ENCODE peak calls at places on chromosomes 7 and 10, in five cellular contexts. I, X, L, U and F are unnamed samples.

GRCh38 chr10:19168584-19168983 is 120.0 kb downstream of the MALRD1 start:
- DNase-seq in L (no peak), U (peak), X (peak), I (peak), F (peak)

GRCh38 chr10:101001225-101002035 is 1.8 kb downstream of the LZTS2 start:
- DNase-seq in U (no peak), I (no peak), X (no peak), L (no peak), F (no peak)

GRCh38 chr10:110859947-110860376 is 11.8 kb upstream of the PDCD4 start:
- DNase-seq in L (no peak), U (no peak), X (no peak), I (no peak), F (no peak)

GRCh38 chr7:93108003-93108402 is 9.8 kb downstream of the SAMD9 start:
- DNase-seq in U (no peak), X (no peak), I (no peak), L (no peak), F (no peak)

GRCh38 chr10:63064706-63065105 is 68.4 kb upstream of the NRBF2 start:
- DNase-seq in L (no peak), I (no peak), X (no peak), U (no peak), F (no peak)

GRCh38 chr10:8588135-8588534 is 533.6 kb downstream of the GATA3 start:
- DNase-seq in I (peak), U (no peak), L (no peak), X (no peak), F (no peak)

GRCh38 chr10:31940839-31941653 is 12.4 kb upstream of the ARHGAP12 start:
- DNase-seq in L (no peak), I (no peak), U (peak), X (no peak), F (no peak)

GRCh38 chr7:44325181-44325671 is at the start of gene CAMK2B:
- DNase-seq in L (no peak), X (no peak), U (no peak), I (peak), F (no peak)

GRCh38 chr10:44913312-44914079 is 2.4 kb downstream of the TMEM72 start:
- DNase-seq in X (no peak), I (no peak), U (no peak), L (no peak), F (no peak)

GRCh38 chr10:112286837-112287818 is 3.9 kb downstream of the TECTB start:
- DNase-seq in L (no peak), X (no peak), U (peak), I (no peak), F (no peak)

GRCh38 chr10:22681301-22681700 is 33.1 kb downstream of the PIP4K2A start:
- DNase-seq in X (no peak), U (no peak), I (no peak), L (no peak), F (no peak)

GRCh38 chr10:22677333-22677732 is 37.0 kb downstream of the PIP4K2A start:
- DNase-seq in L (no peak), I (no peak), X (no peak), U (no peak), F (no peak)

GRCh38 chr10:22681783-22682183 is 32.6 kb downstream of the PIP4K2A start:
- DNase-seq in X (no peak), U (peak), I (no peak), L (no peak), F (no peak)

GRCh38 chr10:22682237-22683192 is 31.9 kb downstream of the PIP4K2A start:
- DNase-seq in U (peak), L (peak), I (no peak), X (no peak), F (no peak)

GRCh38 chr10:22679608-22680007 is 34.8 kb downstream of the PIP4K2A start:
- DNase-seq in X (no peak), I (no peak), L (no peak), U (no peak), F (no peak)
- TF ChIP-seq SUZ12 in X (no peak), I (no peak), L (no peak), U (no peak), F (no peak)

GRCh38 chr10:130899856-130900255 is 411.7 kb downstream of the TCERG1L start:
- DNase-seq in U (no peak), L (no peak), X (no peak), I (no peak), F (no peak)

GRCh38 chr10:130898381-130898780 is 413.1 kb downstream of the TCERG1L start:
- DNase-seq in L (no peak), U (no peak), X (no peak), I (no peak), F (no peak)

GRCh38 chr10:130895172-130895571 is 416.3 kb downstream of the TCERG1L start:
- DNase-seq in U (no peak), L (no peak), I (no peak), X (no peak), F (no peak)

GRCh38 chr10:130900441-130901160 is 410.9 kb downstream of the TCERG1L start:
- DNase-seq in X (no peak), I (no peak), U (no peak), L (no peak), F (no peak)

DNA sequence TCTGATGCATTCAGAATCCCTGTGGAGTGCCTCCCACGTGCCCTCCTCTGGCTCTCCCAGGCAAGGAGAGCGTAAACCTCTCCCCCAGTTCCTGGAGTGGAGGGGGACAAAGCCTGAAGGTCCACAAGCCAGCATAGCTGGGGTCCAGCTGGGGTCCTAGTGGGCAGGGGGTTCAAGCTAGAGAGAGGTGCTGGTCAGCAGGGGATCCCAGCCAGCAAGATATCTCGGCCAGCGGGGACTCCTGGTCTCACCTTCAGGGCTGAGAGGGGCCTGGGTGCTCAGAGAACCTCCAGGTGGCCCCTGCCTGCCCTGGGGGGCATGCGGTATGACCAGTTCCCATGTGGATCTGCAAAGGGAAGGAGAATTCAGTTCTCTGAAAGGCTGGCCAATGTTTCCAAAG is 413.7 kb downstream of the TCERG1L start:
- DNase-seq in I (no peak), U (no peak), L (no peak), X (no peak), F (no peak)
- TF ChIP-seq SUZ12 in I (no peak), U (no peak), L (no peak), X (no peak), F (no peak)

DNA sequence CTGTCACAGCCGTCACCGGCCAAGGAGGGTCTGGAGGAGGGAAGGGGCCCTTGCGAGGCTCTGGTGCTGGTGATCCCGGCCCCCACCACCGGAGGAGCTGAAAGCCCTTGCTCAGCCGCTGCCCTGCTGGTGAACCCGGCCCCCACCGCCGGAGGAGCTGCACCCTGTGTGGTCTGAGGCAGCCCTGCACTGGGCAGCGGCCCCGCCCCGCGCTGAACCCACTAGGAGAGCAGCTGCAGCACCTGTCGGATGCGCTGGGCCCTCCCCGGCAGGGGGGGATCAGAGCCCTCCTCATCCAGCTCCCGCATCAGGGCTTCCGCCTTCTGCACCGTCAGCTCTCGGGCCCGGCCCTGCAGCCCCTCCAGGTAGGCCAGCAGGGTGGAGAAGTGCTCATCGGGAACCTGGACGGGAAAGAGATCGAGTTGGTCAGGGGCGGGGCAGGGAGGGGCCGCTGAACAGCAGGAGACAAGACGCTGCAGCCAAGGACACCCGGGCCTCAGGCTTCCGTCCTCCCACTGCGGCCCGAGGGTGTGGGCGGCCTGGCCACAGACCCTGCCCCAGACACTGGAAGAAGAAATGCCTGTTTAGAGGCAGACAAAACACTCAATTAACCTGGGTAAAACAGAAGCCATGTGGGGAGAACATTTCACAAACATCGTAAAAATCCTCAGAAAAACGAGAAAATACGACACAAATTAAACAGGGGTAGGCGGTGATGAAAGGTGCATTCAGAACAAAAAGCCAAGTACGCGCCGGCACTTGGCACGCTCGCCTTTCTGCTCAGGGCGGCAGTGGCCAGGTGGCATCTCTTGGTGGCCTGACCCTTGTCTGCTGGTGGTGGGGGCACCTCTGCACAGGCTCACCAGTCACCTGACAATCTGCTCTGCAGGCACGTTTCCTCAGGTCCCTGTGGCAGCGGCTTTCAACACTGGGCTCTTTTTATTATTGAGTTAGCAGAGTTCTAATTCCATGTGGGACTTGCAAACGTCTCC is 14.7 kb downstream of the CYP2W1 start:
- DNase-seq in I (no peak), U (no peak), X (no peak), L (no peak), F (no peak)
- TF ChIP-seq SUZ12 in I (no peak), U (no peak), X (no peak), L (no peak), F (no peak)

DNA sequence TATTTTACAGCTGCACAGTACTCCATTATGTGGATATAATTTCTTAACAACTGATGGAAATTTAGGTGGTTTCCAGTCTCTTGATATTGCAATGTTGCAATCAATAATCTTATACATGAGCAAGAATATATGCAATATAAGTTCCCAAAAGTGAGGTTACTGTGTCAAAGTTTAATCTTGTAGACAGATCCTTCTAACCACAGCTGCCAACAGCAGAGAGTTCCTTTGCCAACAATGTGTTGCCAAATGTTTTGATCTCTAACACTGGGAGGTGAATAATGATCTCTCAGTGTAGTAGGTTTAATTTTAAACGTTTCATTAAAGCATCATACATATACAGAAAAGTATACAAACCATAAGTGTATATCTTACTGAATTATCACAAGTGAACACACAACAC is 54.5 kb downstream of the CUL2 start:
- DNase-seq in U (no peak), I (no peak), L (no peak), X (no peak), F (no peak)
- TF ChIP-seq SUZ12 in U (no peak), I (no peak), L (no peak), X (no peak), F (no peak)

GRCh38 chr7:20146461-20146860 is 70.7 kb downstream of the MACC1 start:
- DNase-seq in X (no peak), U (no peak), I (no peak), L (no peak), F (no peak)

GRCh38 chr7:20140278-20141058 is 76.7 kb downstream of the MACC1 start:
- DNase-seq in X (no peak), U (no peak), L (no peak), I (no peak), F (no peak)

GRCh38 chr7:20144801-20145200 is 72.4 kb downstream of the MACC1 start:
- DNase-seq in U (no peak), X (no peak), I (no peak), L (no peak), F (no peak)

GRCh38 chr7:20136647-20137046 is 80.5 kb downstream of the MACC1 start:
- DNase-seq in U (no peak), X (no peak), L (no peak), I (no peak), F (no peak)

GRCh38 chr7:20141666-20142065 is 75.5 kb downstream of the MACC1 start:
- DNase-seq in L (no peak), X (no peak), U (no peak), I (no peak), F (no peak)
- TF ChIP-seq SUZ12 in L (no peak), X (no peak), U (no peak), I (no peak), F (no peak)